ENCODE peak calls at places on chromosomes 5 and 9, in ten cellular contexts. W, M, X, E, A, T, I, N, Q and P are unnamed samples.

GRCh38 chr5:174601937-174602336 is 122.4 kb upstream of the MSX2 start:
- DNase-seq in X (no peak), E (no peak), N (no peak), I (no peak), Q (no peak), M (no peak), W (no peak), A (no peak), T (no peak), P (no peak)

GRCh38 chr5:132762246-132763000 is 14.6 kb downstream of the SEPTIN8 start:
- DNase-seq in T (no peak), M (no peak), A (no peak), I (peak; percentile 4), E (no peak), X (no peak), Q (no peak), N (no peak), W (no peak), P (no peak)

GRCh38 chr5:107248065-107248695 is 422.6 kb downstream of the EFNA5 start:
- DNase-seq in T (no peak), W (peak; percentile 29), I (peak; percentile 59), E (peak; percentile 69), N (peak; percentile 78), X (peak; percentile 63), A (peak; percentile 71), Q (no peak), M (peak; percentile 29), P (no peak)

GRCh38 chr9:97740848-97741821 is 44.0 kb upstream of the XPA start:
- DNase-seq in W (no peak), N (peak; percentile 23), A (peak; percentile 66), I (peak; percentile 23), Q (peak; percentile 64), X (peak; percentile 90), T (no peak), E (peak; percentile 60), M (no peak), P (peak; percentile 74)

GRCh38 chr5:54883374-54884194 is 101.8 kb downstream of the ESM1 start:
- DNase-seq in X (peak; percentile 56), E (peak; percentile 50), N (peak; percentile 78), I (peak; percentile 29), T (no peak), Q (no peak), W (no peak), A (peak; percentile 51), M (no peak), P (no peak)

GRCh38 chr5:124240732-124241131 is 505.7 kb downstream of the ZNF608 start:
- DNase-seq in E (no peak), T (no peak), Q (no peak), W (no peak), X (no peak), I (no peak), N (no peak), M (no peak), A (no peak), P (no peak)

GRCh38 chr9:116476935-116477381 is 210.1 kb upstream of the TRIM32 start:
- DNase-seq in T (no peak), X (no peak), A (no peak), I (no peak), W (no peak), N (peak; percentile 18), Q (no peak), E (no peak), M (no peak), P (no peak)

GRCh38 chr5:158898185-158899177 is 201.2 kb downstream of the EBF1 start:
- DNase-seq in W (no peak), E (no peak), N (no peak), T (no peak), A (no peak), M (peak; percentile 6), I (no peak), X (no peak), Q (no peak), P (no peak)

GRCh38 chr5:73617510-73618279 is 8.3 kb upstream of the ARHGEF28 start:
- DNase-seq in N (peak; percentile 28), W (no peak), Q (no peak), T (no peak), X (no peak), A (no peak), E (peak; percentile 42), M (no peak), I (no peak), P (no peak)

GRCh38 chr9:126009047-126009446 is 261.9 kb downstream of the PBX3 start:
- DNase-seq in W (no peak), Q (no peak), X (no peak), E (no peak), M (no peak), T (no peak), N (peak; percentile 9), A (no peak), I (no peak), P (no peak)
- TF ChIP-seq CTCF in W (no peak), Q (no peak), X (no peak), E (no peak), M (no peak), T (no peak), N (peak; percentile 48), A (no peak), I (peak; percentile 8), P (peak; percentile 54)

GRCh38 chr5:134245692-134246091 is 19.8 kb upstream of the PPP2CA start:
- DNase-seq in M (no peak), I (no peak), A (no peak), W (no peak), N (no peak), X (no peak), E (no peak), T (no peak), Q (no peak), P (no peak)

GRCh38 chr5:134240421-134240962 is 14.6 kb upstream of the PPP2CA start:
- DNase-seq in A (peak; percentile 64), E (no peak), X (no peak), W (no peak), N (peak; percentile 94), I (no peak), M (no peak), T (peak; percentile 21), Q (no peak), P (no peak)

GRCh38 chr5:134246771-134247329 is 21.0 kb upstream of the PPP2CA start:
- DNase-seq in I (no peak), E (no peak), W (no peak), N (no peak), T (no peak), X (no peak), Q (no peak), A (no peak), M (no peak), P (no peak)

GRCh38 chr5:134245101-134245604 is 19.3 kb upstream of the PPP2CA start:
- DNase-seq in W (no peak), X (peak; percentile 89), Q (no peak), T (no peak), I (no peak), M (no peak), A (no peak), E (no peak), N (peak; percentile 85), P (no peak)

DNA sequence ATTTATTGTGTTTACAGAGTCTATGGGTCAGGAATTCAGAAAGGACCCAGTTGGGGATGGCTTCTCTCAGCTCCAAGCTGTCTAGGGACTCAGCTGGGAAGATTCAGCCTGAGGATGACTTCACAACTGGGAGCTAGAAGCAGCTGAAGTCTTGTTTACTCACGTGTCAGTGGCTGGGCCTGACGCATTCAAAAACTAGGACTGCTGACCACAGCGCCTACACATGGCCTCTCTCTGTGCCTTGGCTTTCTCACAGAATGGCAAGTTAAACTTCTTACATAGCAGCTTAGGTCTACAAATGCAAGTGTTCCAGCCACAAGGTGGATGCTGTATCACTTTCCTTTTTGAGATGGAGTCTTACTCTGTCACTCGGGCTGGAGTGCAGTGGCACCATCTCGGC is 16.3 kb upstream of the PPP2CA start:
- DNase-seq in M (no peak), E (no peak), T (no peak), Q (no peak), A (peak; percentile 45), W (no peak), N (peak; percentile 96), I (peak; percentile 16), X (no peak), P (no peak)
- TF ChIP-seq CTCF in M (no peak), E (no peak), T (no peak), Q (no peak), A (no peak), W (no peak), N (peak; percentile 18), I (no peak), X (no peak), P (no peak)

GRCh38 chr9:34139477-34140146 is 13.1 kb upstream of the DCAF12 start:
- DNase-seq in Q (peak; percentile 62), M (peak; percentile 36), N (peak; percentile 97), W (no peak), I (peak; percentile 16), A (peak; percentile 91), E (peak; percentile 76), T (no peak), X (peak; percentile 35), P (no peak)
- TF ChIP-seq CTCF in Q (peak; percentile 27), M (peak; percentile 40), N (peak; percentile 70), W (no peak), I (no peak), A (no peak), E (no peak), T (peak; percentile 49), X (peak; percentile 42), P (no peak)

GRCh38 chr9:95103385-95104087 is 214.0 kb downstream of the FANCC start:
- DNase-seq in E (no peak), N (no peak), W (no peak), Q (no peak), T (no peak), X (no peak), A (no peak), I (no peak), M (no peak), P (no peak)
- TF ChIP-seq CTCF in E (no peak), N (peak; percentile 36), W (no peak), Q (no peak), T (no peak), X (no peak), A (no peak), I (no peak), M (no peak), P (peak; percentile 30)

DNA sequence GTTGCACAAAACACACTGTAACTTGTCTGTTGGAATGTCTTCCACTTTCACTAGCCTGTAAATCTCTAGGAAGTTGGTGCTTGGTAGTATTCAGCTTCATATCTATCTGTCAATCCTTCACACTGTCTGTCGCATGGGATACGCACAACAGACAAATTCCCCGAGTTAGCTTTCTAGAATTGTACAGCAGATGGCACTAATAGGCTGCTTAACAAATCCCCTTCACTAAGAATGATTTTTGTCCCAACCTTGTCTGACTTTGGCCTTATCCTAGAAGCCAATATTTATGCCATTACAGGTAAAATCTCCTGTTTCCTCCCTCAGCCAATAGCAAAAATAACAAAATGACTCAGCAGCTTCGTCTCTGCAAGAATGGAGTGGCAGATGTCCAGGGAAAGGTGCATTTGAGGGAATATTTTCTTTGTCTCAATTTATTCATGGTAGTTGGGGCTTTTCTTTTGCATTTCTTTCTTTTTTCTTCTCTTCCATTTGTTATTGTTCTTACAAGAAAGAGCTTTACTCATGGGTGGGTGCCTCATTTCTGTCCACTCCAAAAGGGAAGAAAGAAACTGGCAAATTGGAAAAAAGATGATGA is 3.1 kb downstream of the NUDT2 start:
- DNase-seq in E (no peak), A (peak; percentile 42), X (peak; percentile 38), T (no peak), I (no peak), N (peak; percentile 80), W (no peak), M (peak; percentile 36), Q (no peak), P (no peak)
- TF ChIP-seq CTCF in E (peak; percentile 64), A (peak; percentile 35), X (peak; percentile 88), T (peak; percentile 64), I (peak; percentile 68), N (peak; percentile 70), W (no peak), M (peak; percentile 69), Q (peak; percentile 82), P (peak; percentile 76)